ENCODE peak calls at places on chromosome 12, in ten cellular contexts. F is CD8-positive, alpha-beta T cell; I is psoas muscle; W is tibial nerve; T is gastrocnemius medialis; Z is colonic mucosa; H is astrocyte; P is cardiac muscle cell; V is CD4-positive, CD25-positive, alpha-beta regulatory T cell; B is HepG2. D is an unnamed sample. For H3K27me3 and H3K4me1, the result is how much of the 10 kb centered on the place peaks cover.

GRCh38 chr12:5807538-5808219 is 137.4 kb downstream of the ANO2 start:
- DNase-seq in V (no peak), B (no peak), F (no peak), T (no peak), P (no peak), H (peak), I (no peak), Z (no peak), W (no peak), D (no peak)

GRCh38 chr12:75565795-75566194 is 54.4 kb upstream of the KRR1 start:
- DNase-seq in W (no peak), F (no peak), Z (no peak), I (no peak), H (no peak), B (no peak), T (no peak), P (no peak), V (no peak), D (no peak)

GRCh38 chr12:65415826-65416225 is 137.3 kb downstream of the MSRB3 start:
- DNase-seq in B (peak), H (no peak), T (no peak), F (no peak), Z (no peak), P (no peak), W (no peak), I (no peak), V (no peak), D (peak)

GRCh38 chr12:21849878-21850277 is 75.4 kb upstream of the KCNJ8 start:
- DNase-seq in T (peak), F (no peak), V (no peak), B (no peak), H (no peak), I (no peak), P (no peak), Z (no peak), W (no peak), D (no peak)

GRCh38 chr12:9925746-9926393 is 6.3 kb downstream of the CLEC2A start:
- DNase-seq in I (no peak), T (no peak), W (no peak), F (no peak), H (peak), B (peak), P (peak), Z (no peak), V (no peak), D (peak)

GRCh38 chr12:128976120-128976519 is 122.8 kb downstream of the GLT1D1 start:
- DNase-seq in V (no peak), H (no peak), P (no peak), F (no peak), Z (peak), B (no peak), W (no peak), T (no peak), I (no peak), D (peak)

GRCh38 chr12:12719496-12719895 is 2.3 kb downstream of the CDKN1B start:
- DNase-seq in P (peak), Z (no peak), I (no peak), W (no peak), V (no peak), F (no peak), H (no peak), B (no peak), T (no peak), D (peak)

GRCh38 chr12:107649615-107650014 is 36.0 kb upstream of the PWP1 start:
- DNase-seq in B (no peak), T (no peak), I (no peak), Z (no peak), W (no peak), V (no peak), P (no peak), F (no peak), H (no peak), D (no peak)

GRCh38 chr12:17333287-17333686 is 727.3 kb upstream of the LMO3 start:
- DNase-seq in H (no peak), I (no peak), Z (no peak), V (no peak), P (no peak), F (no peak), W (no peak), T (no peak), B (no peak), D (no peak)

GRCh38 chr12:14950421-14950820 is 11.0 kb downstream of the ARHGDIB start:
- DNase-seq in B (no peak), I (no peak), V (no peak), W (no peak), F (no peak), Z (no peak), P (no peak), H (peak), T (no peak), D (no peak)

GRCh38 chr12:26628234-26628633 is 204.8 kb downstream of the ITPR2 start:
- DNase-seq in B (no peak), F (no peak), I (no peak), H (peak), T (no peak), P (no peak), Z (no peak), W (no peak), V (no peak), D (no peak)

GRCh38 chr12:131051155-131051473 is 97.4 kb downstream of the ADGRD1 start:
- DNase-seq in V (no peak), Z (no peak), P (no peak), W (no peak), T (no peak), I (no peak), H (no peak), F (no peak), B (no peak), D (no peak)

GRCh38 chr12:106582661-106583577 is at the start of gene RFX4:
- DNase-seq in V (no peak), I (no peak), B (no peak), Z (no peak), P (no peak), T (no peak), F (no peak), H (no peak), W (no peak), D (no peak)

GRCh38 chr12:112167728-112168525 is 42.6 kb downstream of the TRAFD1 start:
- DNase-seq in V (no peak), B (no peak), H (no peak), P (no peak), W (no peak), F (no peak), I (no peak), T (no peak), Z (no peak), D (no peak)

GRCh38 chr12:58919271-58920101 is 818 bp downstream of the LRIG3 start:
- DNase-seq in F (no peak), W (peak), V (no peak), I (no peak), Z (peak), H (peak), P (peak), T (peak), B (peak), D (peak)

GRCh38 chr12:104886418-104887401 is 71.4 kb downstream of the SLC41A2 start:
- DNase-seq in W (no peak), I (no peak), V (no peak), F (no peak), T (no peak), H (peak), B (no peak), Z (no peak), P (peak), D (no peak)

GRCh38 chr12:6627598-6627997 is 8.2 kb downstream of the LPAR5 start:
- DNase-seq in V (peak), H (no peak), T (no peak), F (peak), P (no peak), I (no peak), Z (no peak), W (no peak), B (no peak), D (no peak)

GRCh38 chr12:53624453-53624852 is 1.7 kb downstream of the ATF7 start:
- DNase-seq in V (no peak), I (no peak), T (no peak), P (peak), Z (no peak), H (no peak), W (no peak), F (no peak), B (no peak), D (no peak)

GRCh38 chr12:53623526-53623925 is 2.7 kb downstream of the ATF7 start:
- DNase-seq in W (no peak), T (no peak), H (peak), V (no peak), I (no peak), Z (peak), F (no peak), B (no peak), P (peak), D (peak)

GRCh38 chr12:53624956-53625355 is 1.2 kb downstream of the ATF7 start:
- DNase-seq in H (no peak), F (no peak), W (no peak), P (peak), B (no peak), I (no peak), V (no peak), T (no peak), Z (peak), D (no peak)

GRCh38 chr12:53622724-53623123 is 3.5 kb downstream of the ATF7 start:
- DNase-seq in F (no peak), I (no peak), B (no peak), H (no peak), Z (no peak), W (no peak), T (no peak), P (no peak), V (no peak), D (no peak)

DNA sequence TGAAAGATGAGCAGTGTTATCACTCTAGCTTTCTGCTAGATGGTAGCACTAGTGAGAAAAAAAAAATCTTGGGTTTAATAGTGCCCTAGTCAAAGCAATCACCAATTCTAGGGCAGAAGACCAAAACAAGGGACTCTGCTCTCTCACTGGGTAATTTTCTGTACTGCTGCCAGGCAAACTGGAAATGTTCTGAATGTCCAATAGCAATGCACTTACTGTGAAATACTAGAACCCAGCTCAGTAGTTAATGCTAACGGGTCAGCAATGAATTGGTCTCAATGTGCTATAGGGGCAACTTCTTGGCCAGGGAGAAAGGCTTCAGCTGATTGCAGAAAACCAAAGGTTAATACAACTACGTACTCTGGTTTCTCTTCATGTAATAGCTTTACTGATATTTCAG is 2.2 kb downstream of the ATF7 start:
- DNase-seq in V (no peak), F (no peak), P (peak), B (peak), H (peak), Z (peak), T (no peak), W (no peak), I (no peak), D (peak)
- H3K27me3 ChIP-seq in V (under half), F (under half), P (under half), B (under half), H (under half), Z (under half), T (under half), W (under half), I (under half), D (under half)

GRCh38 chr12:46388427-46388992 is 15.9 kb upstream of the SLC38A2 start:
- DNase-seq in Z (no peak), F (no peak), V (no peak), W (no peak), B (no peak), H (peak), I (no peak), P (peak), T (no peak), D (no peak)

GRCh38 chr12:46386877-46387629 is 14.5 kb upstream of the SLC38A2 start:
- DNase-seq in V (no peak), H (peak), T (no peak), F (peak), I (peak), P (peak), Z (no peak), W (no peak), B (no peak), D (no peak)

GRCh38 chr12:46389130-46389616 is 16.6 kb upstream of the SLC38A2 start:
- DNase-seq in V (no peak), W (peak), T (no peak), B (no peak), H (peak), P (peak), I (no peak), F (no peak), Z (no peak), D (no peak)

GRCh38 chr12:46386360-46386867 is 13.8 kb upstream of the SLC38A2 start:
- DNase-seq in F (no peak), B (peak), I (no peak), T (no peak), Z (no peak), V (no peak), W (no peak), P (peak), H (peak), D (no peak)

GRCh38 chr12:46387697-46388096 is 15.1 kb upstream of the SLC38A2 start:
- DNase-seq in I (no peak), P (no peak), B (no peak), F (peak), H (no peak), T (no peak), V (no peak), Z (no peak), W (no peak), D (no peak)
- H3K4me1 ChIP-seq in I (under half), P (under half), B (half or more), F (under half), H (half or more), T (under half), V (under half), Z (under half), W (under half), D (under half)

GRCh38 chr12:68065163-68065562 is 75.9 kb downstream of the IFNG-AS1 start:
- DNase-seq in I (no peak), W (no peak), F (no peak), Z (no peak), V (no peak), H (no peak), T (no peak), B (no peak), P (no peak), D (no peak)
- H3K27ac ChIP-seq in I (no peak), W (no peak), F (no peak), Z (no peak), V (no peak), H (no peak), T (no peak), B (no peak), P (no peak), D (no peak)

DNA sequence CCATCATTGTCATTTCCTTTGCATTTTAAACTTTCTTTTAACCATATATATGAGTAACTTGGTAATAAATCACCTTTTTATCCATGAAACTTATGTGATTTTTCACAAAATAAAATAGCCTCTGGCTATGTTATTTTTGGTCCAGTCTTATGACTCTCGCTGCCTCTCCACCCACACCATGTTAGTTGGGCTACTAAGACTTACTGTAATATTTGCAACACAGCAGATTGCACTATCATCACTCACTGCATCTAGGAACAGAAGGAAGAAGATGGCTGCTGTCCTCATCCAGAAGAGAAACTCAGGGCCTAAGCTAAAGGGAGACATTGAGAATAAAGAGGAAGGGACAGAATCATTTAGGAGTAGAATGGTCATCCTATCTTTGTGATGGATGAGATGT is 12.6 kb upstream of the B4GALNT3 start:
- DNase-seq in V (no peak), H (no peak), B (no peak), Z (no peak), I (no peak), W (no peak), T (no peak), P (no peak), F (no peak), D (no peak)
- H3K27me3 ChIP-seq in V (under half), H (under half), B (under half), Z (under half), I (under half), W (under half), T (under half), P (under half), F (under half), D (under half)

GRCh38 chr12:99745106-99745505 is 97.6 kb downstream of the GARIN6 start:
- DNase-seq in W (no peak), T (no peak), V (no peak), I (no peak), Z (no peak), P (no peak), H (no peak), B (no peak), F (no peak), D (no peak)
- H3K4me1 ChIP-seq in W (under half), T (under half), V (under half), I (under half), Z (under half), P (under half), H (under half), B (under half), F (under half), D (under half)

GRCh38 chr12:62299617-62300016 is 39.4 kb downstream of the USP15 start:
- DNase-seq in W (no peak), F (no peak), B (no peak), T (no peak), V (no peak), P (no peak), H (no peak), Z (no peak), I (no peak), D (no peak)

GRCh38 chr12:62305778-62306177 is 45.6 kb downstream of the USP15 start:
- DNase-seq in P (no peak), I (no peak), V (no peak), B (no peak), F (no peak), Z (no peak), H (no peak), W (no peak), T (no peak), D (no peak)

GRCh38 chr12:62304560-62304959 is 44.4 kb downstream of the USP15 start:
- DNase-seq in T (no peak), I (no peak), F (no peak), W (no peak), P (no peak), B (no peak), V (no peak), Z (no peak), H (no peak), D (no peak)

GRCh38 chr12:62301080-62301798 is 41.0 kb downstream of the USP15 start:
- DNase-seq in I (no peak), V (no peak), B (no peak), Z (no peak), H (no peak), F (no peak), P (no peak), W (no peak), T (no peak), D (no peak)

DNA sequence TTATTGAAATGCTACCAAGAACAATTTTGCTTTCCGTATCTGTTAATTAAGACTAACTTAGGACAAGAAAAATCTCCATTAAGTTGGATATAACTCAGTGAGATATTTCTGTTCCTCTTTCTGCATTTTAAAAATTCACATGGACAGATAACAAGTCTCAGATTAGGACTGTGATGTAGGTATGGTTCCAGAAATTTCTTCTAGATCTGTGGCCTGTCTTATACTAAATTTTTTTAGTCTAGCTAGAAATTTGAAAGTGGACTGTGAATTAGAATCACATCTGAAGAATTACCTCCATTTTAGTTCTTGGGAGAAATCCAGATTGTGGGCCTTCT is 41.6 kb downstream of the USP15 start:
- DNase-seq in H (no peak), B (no peak), W (no peak), F (no peak), Z (no peak), V (no peak), I (no peak), P (no peak), T (no peak), D (no peak)
- H3K27ac ChIP-seq in H (no peak), B (no peak), W (no peak), F (no peak), Z (no peak), V (no peak), I (no peak), P (no peak), T (no peak), D (no peak)

DNA sequence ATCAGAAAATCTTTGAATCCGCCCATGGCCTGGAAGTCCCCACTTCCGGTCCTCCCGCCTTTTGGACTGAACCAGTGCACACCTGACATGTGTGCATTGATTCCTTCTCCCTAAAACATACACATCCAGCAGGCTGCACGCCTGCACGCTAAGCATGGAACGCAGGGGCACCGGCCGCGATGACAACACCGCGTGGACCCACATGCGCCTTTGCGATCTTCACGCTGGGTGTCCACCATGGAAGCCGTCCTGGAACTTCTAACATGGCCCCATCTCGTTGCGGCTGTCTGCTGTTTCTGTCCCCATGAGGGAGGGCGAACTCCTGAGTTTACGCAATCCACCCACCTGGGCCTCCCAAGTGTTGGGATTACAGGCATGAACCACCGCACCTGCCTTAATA is 73.7 kb downstream of the GALNT9 start:
- DNase-seq in B (no peak), V (no peak), T (no peak), P (no peak), Z (no peak), F (no peak), W (no peak), H (no peak), I (no peak), D (no peak)
- H3K27me3 ChIP-seq in B (under half), V (under half), T (under half), P (under half), Z (under half), F (under half), W (under half), H (under half), I (under half), D (under half)

GRCh38 chr12:29733060-29733459 is 50.7 kb downstream of the TMTC1 start:
- DNase-seq in V (no peak), T (no peak), P (no peak), F (no peak), Z (no peak), W (no peak), B (no peak), I (no peak), H (peak), D (no peak)
- H3K4me1 ChIP-seq in V (under half), T (half or more), P (under half), F (under half), Z (under half), W (under half), B (under half), I (half or more), H (under half), D (under half)

D was measured in small intestine.